ENCODE peak calls at places on chromosomes 13 and 19, in nine cellular contexts. N is HCT116, R is SK-N-SH, Z is transverse colon, M is spleen, D is GM23338, A is upper lobe of left lung, S is prostate gland, P is suprapubic skin. L is an unnamed sample.

GRCh38 chr19:44890366-44891015 is 563 bp upstream of the TOMM40 start:
- DNase-seq in N (peak; percentile 100), R (peak; percentile 90), Z (no peak), M (peak; percentile 99), D (peak; percentile 100), A (peak; percentile 100), S (peak; percentile 100), P (peak; percentile 100), L (peak; percentile 100)

GRCh38 chr13:51943721-51944120 is 67.5 kb downstream of the ATP7B start:
- DNase-seq in N (no peak), R (no peak), Z (peak; percentile 28), M (no peak), D (no peak), A (no peak), S (no peak), P (peak; percentile 49), L (no peak)

GRCh38 chr19:4843647-4843965 is 12.1 kb upstream of the TICAM1 start:
- DNase-seq in N (no peak), R (no peak), Z (no peak), M (no peak), D (no peak), A (no peak), S (no peak), P (no peak), L (no peak)

GRCh38 chr13:77579971-77580370 is 44.5 kb downstream of the SCEL start:
- DNase-seq in N (no peak), R (no peak), Z (no peak), M (no peak), D (no peak), A (no peak), S (no peak), P (no peak), L (no peak)

GRCh38 chr19:15265849-15266248 is 33.6 kb upstream of the EPHX3 start:
- DNase-seq in N (no peak), R (peak; percentile 91), Z (peak; percentile 75), M (peak; percentile 83), D (no peak), A (peak; percentile 88), S (peak; percentile 76), P (peak; percentile 85), L (peak; percentile 81)

GRCh38 chr13:98576963-98577822 is at the start of gene STK24:
- DNase-seq in N (no peak), R (peak; percentile 97), Z (peak; percentile 78), M (peak; percentile 94), D (peak; percentile 79), A (peak; percentile 95), S (peak; percentile 65), P (no peak), L (peak; percentile 45)

GRCh38 chr13:99979453-99980200 is 2.0 kb upstream of the ZIC2 start:
- DNase-seq in N (no peak), R (peak; percentile 56), Z (no peak), M (no peak), D (peak; percentile 87), A (peak; percentile 70), S (no peak), P (peak; percentile 75), L (peak; percentile 16)

GRCh38 chr13:112968380-112968909 is 569 bp upstream of the MCF2L start:
- DNase-seq in N (no peak), R (peak; percentile 82), Z (peak; percentile 70), M (peak; percentile 87), D (peak; percentile 62), A (peak; percentile 91), S (peak; percentile 66), P (peak; percentile 79), L (peak; percentile 35)

GRCh38 chr19:50361290-50362029 is 4.0 kb downstream of the NAPSA start:
- DNase-seq in N (peak; percentile 37), R (no peak), Z (no peak), M (no peak), D (peak; percentile 71), A (no peak), S (no peak), P (no peak), L (no peak)

GRCh38 chr19:18460313-18460712 is 22.4 kb upstream of the ISYNA1 start:
- DNase-seq in N (no peak), R (no peak), Z (peak; percentile 66), M (peak; percentile 74), D (no peak), A (no peak), S (no peak), P (no peak), L (no peak)

GRCh38 chr13:74575729-74576125 is 441.5 kb upstream of the KLF12 start:
- DNase-seq in N (no peak), R (peak; percentile 90), Z (peak; percentile 28), M (peak; percentile 87), D (peak; percentile 86), A (peak; percentile 91), S (no peak), P (peak; percentile 77), L (no peak)

GRCh38 chr19:4699826-4700572 is 23.6 kb downstream of the DPP9 start:
- DNase-seq in N (no peak), R (no peak), Z (no peak), M (no peak), D (no peak), A (peak; percentile 82), S (no peak), P (no peak), L (no peak)

GRCh38 chr13:33204130-33204927 is 81.2 kb downstream of the STARD13 start:
- DNase-seq in N (no peak), R (peak; percentile 63), Z (peak; percentile 59), M (no peak), D (no peak), A (no peak), S (no peak), P (peak; percentile 86), L (no peak)
- TF ChIP-seq POLR2AphosphoS5 in N (no peak), R (peak; percentile 71), Z (peak; percentile 45), M (no peak), D (no peak), A (peak; percentile 49), S (peak; percentile 8), P (no peak), L (peak; percentile 35)

GRCh38 chr19:10988921-10989320 is 28.1 kb downstream of the SMARCA4 start:
- DNase-seq in N (no peak), R (no peak), Z (no peak), M (no peak), D (no peak), A (no peak), S (no peak), P (no peak), L (no peak)
- H3K27ac ChIP-seq in N (no peak overlapping the region), R (no peak overlapping the region), Z (no peak overlapping the region), M (no peak overlapping the region), D (peak overlapping the region; percentile 50), A (no peak overlapping the region), S (no peak overlapping the region), P (no peak overlapping the region), L (no peak overlapping the region)

GRCh38 chr13:23544668-23545067 is 25.5 kb upstream of the TNFRSF19 start:
- DNase-seq in N (no peak), R (no peak), Z (no peak), M (no peak), D (no peak), A (no peak), S (no peak), P (no peak), L (no peak)

GRCh38 chr13:23551213-23552008 is 18.8 kb upstream of the TNFRSF19 start:
- DNase-seq in N (no peak), R (no peak), Z (no peak), M (no peak), D (peak; percentile 15), A (no peak), S (no peak), P (no peak), L (no peak)

GRCh38 chr13:23550164-23550563 is 20.0 kb upstream of the TNFRSF19 start:
- DNase-seq in N (no peak), R (no peak), Z (no peak), M (no peak), D (no peak), A (no peak), S (no peak), P (no peak), L (no peak)

GRCh38 chr13:23549724-23550123 is 20.5 kb upstream of the TNFRSF19 start:
- DNase-seq in N (no peak), R (no peak), Z (no peak), M (no peak), D (no peak), A (no peak), S (no peak), P (no peak), L (no peak)

GRCh38 chr13:23547000-23547590 is 23.1 kb upstream of the TNFRSF19 start:
- DNase-seq in N (no peak), R (no peak), Z (peak; percentile 9), M (no peak), D (peak; percentile 69), A (peak; percentile 83), S (peak; percentile 19), P (no peak), L (no peak)
- TF ChIP-seq POLR2AphosphoS5 in N (no peak), R (no peak), Z (peak; percentile 4), M (no peak), D (no peak), A (no peak), S (peak; percentile 11), P (no peak), L (no peak)

GRCh38 chr19:2062770-2063169 is 11.7 kb upstream of the MKNK2 start:
- DNase-seq in N (no peak), R (no peak), Z (no peak), M (no peak), D (no peak), A (no peak), S (no peak), P (no peak), L (no peak)

GRCh38 chr19:2063824-2064223 is 12.8 kb upstream of the MKNK2 start:
- DNase-seq in N (no peak), R (no peak), Z (no peak), M (no peak), D (no peak), A (no peak), S (no peak), P (peak; percentile 71), L (no peak)

GRCh38 chr19:2061936-2062729 is 11.1 kb upstream of the MKNK2 start:
- DNase-seq in N (no peak), R (no peak), Z (no peak), M (peak; percentile 79), D (peak; percentile 63), A (no peak), S (no peak), P (no peak), L (no peak)

GRCh38 chr19:2064395-2064787 is 13.3 kb upstream of the MKNK2 start:
- DNase-seq in N (no peak), R (no peak), Z (no peak), M (no peak), D (no peak), A (peak; percentile 65), S (no peak), P (peak; percentile 80), L (no peak)

DNA sequence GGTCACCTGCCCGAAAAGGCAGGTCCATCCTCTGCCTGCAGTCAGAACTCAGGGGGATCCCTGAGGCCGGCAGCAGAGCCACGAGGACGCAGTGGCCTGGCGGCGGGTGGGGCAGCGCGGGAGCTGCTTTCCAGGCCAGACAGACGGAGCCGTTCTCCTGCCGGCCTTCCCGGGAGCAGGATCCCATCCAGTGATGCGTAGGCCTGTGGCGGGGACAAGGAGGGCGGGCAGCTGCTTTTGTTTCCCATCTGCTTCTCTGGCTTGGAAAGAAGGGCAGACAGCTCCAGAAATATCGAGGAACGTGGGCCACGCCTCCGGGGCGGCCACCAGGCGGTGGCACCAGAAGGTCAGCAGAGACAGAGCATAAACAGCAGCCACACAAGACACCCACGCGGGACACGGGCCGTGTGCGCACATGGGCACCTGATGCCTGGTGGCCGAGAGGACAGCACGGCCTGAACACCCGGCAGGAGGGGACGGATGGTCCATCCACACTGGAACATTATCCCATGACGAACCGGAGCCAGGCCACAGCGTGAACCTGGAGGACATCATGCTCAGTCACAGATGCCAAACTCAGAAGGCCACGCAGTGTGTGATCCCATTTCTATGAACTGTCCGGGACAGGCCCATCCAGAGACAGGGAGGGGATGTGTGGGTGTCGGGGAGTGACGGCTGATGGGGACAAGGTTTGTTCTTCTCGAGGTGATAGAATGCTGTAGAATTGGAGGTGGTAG is 13.9 kb upstream of the MKNK2 start:
- DNase-seq in N (no peak), R (no peak), Z (no peak), M (peak; percentile 72), D (no peak), A (peak; percentile 88), S (no peak), P (no peak), L (no peak)
- H3K27ac ChIP-seq in N (peak overlapping the region; percentile 41), R (peak overlapping the region; percentile 60), Z (peak overlapping the region; percentile 77), M (peak overlapping the region; percentile 58), D (no peak overlapping the region), A (peak overlapping the region; percentile 100), S (peak overlapping the region; percentile 76), P (peak overlapping the region; percentile 79), L (peak overlapping the region; percentile 83)